ENCODE peak calls at places on chromosomes 1 and 21, in seven cellular contexts. Z, S, G, O, R, A and D are unnamed samples.

GRCh38 chr1:68542586-68542985 is 45.7 kb upstream of the DEPDC1 start:
- DNase-seq in Z (no peak), S (no peak), G (peak), O (no peak), R (no peak), A (no peak), D (no peak)

GRCh38 chr1:6536291-6536690 is 18.0 kb downstream of the NOL9 start:
- DNase-seq in Z (no peak), S (no peak), G (no peak), O (no peak), R (no peak), A (no peak), D (no peak)

GRCh38 chr1:211359876-211360275 is 33.2 kb downstream of the TRAF5 start:
- DNase-seq in Z (no peak), S (no peak), G (no peak), O (no peak), R (no peak), A (no peak), D (no peak)

GRCh38 chr1:5099558-5099957 is 445.1 kb downstream of the AJAP1 start:
- DNase-seq in Z (no peak), S (peak), G (no peak), O (no peak), R (no peak), A (no peak), D (no peak)

GRCh38 chr1:16617101-16617727 is 3.9 kb upstream of the NBPF1 start:
- DNase-seq in Z (peak), S (no peak), G (no peak), O (peak), R (peak), A (no peak), D (no peak)

GRCh38 chr1:70666381-70667140 is 255.5 kb downstream of the CTH start:
- DNase-seq in Z (no peak), S (no peak), G (peak), O (no peak), R (no peak), A (no peak), D (no peak)

GRCh38 chr1:218775476-218776170 is 398.1 kb upstream of the LYPLAL1 start:
- DNase-seq in Z (no peak), S (no peak), G (peak), O (no peak), R (no peak), A (no peak), D (no peak)

GRCh38 chr1:12424793-12425192 is 193.2 kb downstream of the DHRS3 start:
- DNase-seq in Z (no peak), S (no peak), G (no peak), O (no peak), R (no peak), A (no peak), D (no peak)

GRCh38 chr1:145983959-145984830 is 12.2 kb downstream of the TXNIP start:
- DNase-seq in Z (no peak), S (peak), G (no peak), O (no peak), R (no peak), A (no peak), D (no peak)

GRCh38 chr1:235864965-235865525 is 1.7 kb downstream of the LYST start:
- DNase-seq in Z (no peak), S (no peak), G (no peak), O (no peak), R (no peak), A (no peak), D (no peak)

GRCh38 chr1:95005584-95005983 is 67.2 kb downstream of the ALG14 start:
- DNase-seq in Z (no peak), S (no peak), G (no peak), O (no peak), R (no peak), A (no peak), D (no peak)

GRCh38 chr1:116194592-116194991 is 83.4 kb downstream of the MAB21L3 start:
- DNase-seq in Z (no peak), S (no peak), G (no peak), O (no peak), R (no peak), A (no peak), D (no peak)

GRCh38 chr1:246836169-246836568 is 95.6 kb downstream of the AHCTF1 start:
- DNase-seq in Z (no peak), S (no peak), G (no peak), O (no peak), R (no peak), A (no peak), D (no peak)

GRCh38 chr1:245843101-245843500 is 664.0 kb downstream of the SMYD3 start:
- DNase-seq in Z (no peak), S (no peak), G (no peak), O (no peak), R (no peak), A (no peak), D (no peak)

GRCh38 chr21:28439852-28440251 is 552.8 kb downstream of the LTN1 start:
- DNase-seq in Z (peak), S (no peak), G (no peak), O (no peak), R (no peak), A (no peak), D (no peak)

GRCh38 chr21:31447477-31447876 is 103.4 kb upstream of the TIAM1 start:
- DNase-seq in Z (no peak), S (no peak), G (no peak), O (no peak), R (no peak), A (no peak), D (no peak)

GRCh38 chr21:28235169-28235892 is 757.3 kb downstream of the LTN1 start:
- DNase-seq in Z (no peak), S (no peak), G (no peak), O (peak), R (peak), A (no peak), D (no peak)

GRCh38 chr21:27423073-27423472 is 456.2 kb upstream of the ADAMTS5 start:
- DNase-seq in Z (peak), S (no peak), G (no peak), O (peak), R (no peak), A (no peak), D (no peak)

GRCh38 chr1:155860939-155861496 is 1.7 kb downstream of the SYT11 start:
- DNase-seq in Z (no peak), S (no peak), G (no peak), O (no peak), R (no peak), A (no peak), D (no peak)

GRCh38 chr21:42755031-42755665 is 101.7 kb downstream of the PDE9A start:
- DNase-seq in Z (no peak), S (no peak), G (no peak), O (no peak), R (no peak), A (no peak), D (no peak)

GRCh38 chr1:155794605-155795265 is 62.3 kb downstream of the GON4L start:
- DNase-seq in Z (no peak), S (peak), G (no peak), O (no peak), R (no peak), A (no peak), D (no peak)

GRCh38 chr1:65425697-65426096 is 5.2 kb downstream of the LEPR start:
- DNase-seq in Z (no peak), S (no peak), G (no peak), O (no peak), R (no peak), A (no peak), D (no peak)
- H3K27ac ChIP-seq in Z (no peak), S (no peak), G (no peak), O (no peak), R (no peak), A (no peak), D (no peak)

DNA sequence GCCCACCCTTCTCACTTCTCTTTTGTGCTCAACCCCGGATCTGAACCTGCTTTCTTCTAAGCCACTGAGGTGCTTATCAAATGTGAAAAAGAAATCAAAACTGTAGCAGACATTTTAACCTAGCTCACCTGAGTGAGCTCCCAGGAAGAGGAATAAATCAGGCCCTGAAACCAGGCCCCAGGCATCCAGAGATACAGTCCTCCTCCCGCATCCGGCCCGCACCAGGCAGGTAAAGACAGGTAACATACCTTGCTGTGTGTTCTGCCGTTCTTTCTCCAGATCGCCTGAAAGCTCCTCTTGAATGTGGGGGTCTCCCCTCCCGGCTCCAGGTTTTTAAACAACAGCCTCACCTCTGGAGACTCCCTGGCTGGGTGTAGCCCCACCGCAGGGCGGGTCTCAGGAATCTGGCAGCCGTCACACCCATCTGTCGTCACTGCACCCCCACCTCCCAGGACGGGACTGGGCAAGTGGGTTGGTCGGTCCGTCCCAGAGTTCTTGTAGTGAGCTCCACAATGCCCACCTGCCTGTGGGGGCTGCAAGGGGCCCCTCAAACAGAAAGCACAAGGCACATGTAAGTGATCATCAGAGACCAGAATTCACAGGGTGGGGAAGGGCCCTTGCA is at the start of gene LAMB3:
- DNase-seq in Z (no peak), S (peak), G (peak), O (no peak), R (peak), A (no peak), D (no peak)
- H3K27ac ChIP-seq in Z (no peak), S (peak), G (peak), O (peak), R (peak), A (no peak), D (no peak)

GRCh38 chr1:186152227-186152944 is 222.7 kb downstream of the TPR start:
- DNase-seq in Z (no peak), S (no peak), G (peak), O (no peak), R (no peak), A (no peak), D (no peak)
- H3K27ac ChIP-seq in Z (no peak), S (no peak), G (peak), O (no peak), R (no peak), A (no peak), D (no peak)

GRCh38 chr1:55669308-55669707 is 454.1 kb upstream of the USP24 start:
- DNase-seq in Z (peak), S (no peak), G (peak), O (peak), R (no peak), A (no peak), D (no peak)

GRCh38 chr1:55673416-55673815 is 458.3 kb upstream of the USP24 start:
- DNase-seq in Z (no peak), S (no peak), G (no peak), O (no peak), R (no peak), A (no peak), D (no peak)

DNA sequence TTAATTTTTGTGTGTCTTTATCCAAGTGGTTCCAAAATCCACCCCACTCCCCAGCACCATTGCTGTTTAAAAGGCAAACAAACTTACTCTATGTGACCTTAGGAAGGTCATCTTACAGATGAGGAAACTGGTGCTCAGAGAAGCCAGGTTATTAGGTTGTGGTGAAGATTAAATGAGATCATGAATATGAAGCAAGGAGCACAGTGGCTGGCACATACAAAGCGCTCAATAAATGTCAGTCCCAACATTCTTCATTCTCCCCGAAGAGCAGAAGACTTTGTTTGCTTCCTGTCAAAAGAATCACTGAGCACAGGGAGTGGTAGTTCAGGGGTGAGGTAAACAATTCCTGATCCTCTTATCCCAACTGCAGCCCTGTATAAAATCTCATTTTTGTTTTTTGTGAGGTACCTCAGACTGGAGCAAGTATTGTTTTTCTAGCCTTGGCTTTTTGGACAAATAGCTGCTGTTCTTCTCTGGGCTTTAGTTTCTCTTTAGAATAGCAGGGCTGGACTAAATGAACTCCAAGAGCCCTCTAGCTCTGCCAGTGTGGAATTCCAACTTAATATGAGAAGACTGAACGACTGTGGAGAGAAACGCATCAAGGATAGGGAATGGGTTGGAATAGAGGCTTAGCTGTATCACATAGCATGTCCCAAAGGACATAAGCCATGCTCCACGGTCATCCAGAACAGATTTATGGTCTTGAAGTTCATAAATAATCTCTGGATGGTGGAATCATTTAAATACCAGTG is 455.3 kb upstream of the USP24 start:
- DNase-seq in Z (no peak), S (no peak), G (no peak), O (no peak), R (no peak), A (no peak), D (no peak)
- H3K27ac ChIP-seq in Z (peak), S (no peak), G (peak), O (peak), R (no peak), A (no peak), D (no peak)

DNA sequence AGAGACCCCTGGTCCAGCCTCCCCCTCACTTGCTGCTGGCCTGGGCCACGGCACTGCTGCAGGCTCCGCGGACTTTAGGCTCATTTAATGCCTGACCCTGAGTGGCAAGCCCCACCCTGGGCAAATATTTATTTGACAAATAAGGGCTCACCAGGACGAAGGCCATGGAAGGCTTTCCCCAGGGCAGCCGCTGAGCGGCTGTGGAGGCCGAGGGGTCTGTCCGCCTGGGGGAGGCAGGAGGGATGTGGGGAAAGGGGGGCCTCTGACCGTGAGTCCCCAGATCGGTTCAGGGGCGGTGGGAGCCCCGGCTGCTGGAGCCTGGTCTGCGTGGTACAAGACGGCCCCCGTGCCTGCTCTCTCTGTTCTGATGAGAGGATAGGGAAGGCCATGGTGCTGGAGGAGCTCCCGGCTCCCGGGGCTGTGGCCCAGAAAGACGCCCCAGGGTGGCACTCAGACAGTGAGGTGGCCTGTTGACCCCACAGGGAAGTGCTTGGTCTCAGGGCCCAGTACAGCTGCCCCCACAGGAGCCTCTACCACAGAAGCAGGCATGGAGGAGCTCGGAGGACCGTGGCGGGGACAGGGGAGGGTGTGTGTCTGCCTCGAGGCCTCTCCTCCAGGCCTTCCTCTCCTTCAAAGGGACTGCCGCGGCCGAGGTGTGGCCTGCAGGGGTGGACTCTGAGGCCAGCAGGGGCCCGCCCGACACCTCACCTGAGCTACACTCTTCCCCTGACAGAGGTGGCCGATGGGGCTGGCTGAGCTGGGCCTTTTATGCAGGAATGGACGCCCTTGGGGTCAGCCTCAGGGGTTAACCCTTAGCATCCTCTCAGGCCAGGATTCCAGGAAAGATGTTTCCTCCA is 9.1 kb upstream of the C1orf159 start:
- DNase-seq in Z (no peak), S (peak), G (peak), O (no peak), R (peak), A (no peak), D (no peak)
- H3K27ac ChIP-seq in Z (no peak), S (peak), G (peak), O (no peak), R (peak), A (no peak), D (no peak)

GRCh38 chr21:43892984-43893535 is 28.0 kb downstream of the AGPAT3 start:
- DNase-seq in Z (no peak), S (no peak), G (no peak), O (no peak), R (no peak), A (no peak), D (no peak)
- H3K27ac ChIP-seq in Z (no peak), S (no peak), G (no peak), O (no peak), R (peak), A (peak), D (no peak)

DNA sequence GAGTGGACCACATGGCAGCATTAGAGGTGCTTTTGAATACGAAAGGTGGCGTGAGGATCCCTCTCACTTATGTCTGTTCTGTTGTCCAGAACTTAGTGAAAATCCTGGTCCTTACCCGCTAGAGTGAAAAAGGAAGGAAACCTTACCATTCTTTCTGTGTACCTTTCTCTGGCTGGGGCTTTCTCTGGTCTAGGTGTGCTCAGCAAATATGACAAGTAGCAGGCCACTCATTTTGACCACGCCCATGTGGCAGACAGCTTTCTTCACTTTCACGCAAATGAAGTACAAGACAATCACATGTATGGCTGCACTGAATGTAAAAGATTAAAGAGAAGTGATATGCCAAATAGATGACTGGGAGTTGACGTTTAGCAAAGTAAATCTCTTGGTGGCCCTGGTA is 131.9 kb downstream of the FGGY start:
- DNase-seq in Z (no peak), S (peak), G (no peak), O (no peak), R (no peak), A (no peak), D (no peak)
- H3K27ac ChIP-seq in Z (no peak), S (no peak), G (peak), O (no peak), R (no peak), A (no peak), D (no peak)

GRCh38 chr1:51415963-51416362 is 85.6 kb upstream of the TTC39A start:
- DNase-seq in Z (no peak), S (no peak), G (no peak), O (no peak), R (no peak), A (no peak), D (no peak)

GRCh38 chr1:51414811-51415210 is 84.4 kb upstream of the TTC39A start:
- DNase-seq in Z (no peak), S (no peak), G (no peak), O (no peak), R (no peak), A (no peak), D (no peak)

GRCh38 chr1:51416910-51417309 is 86.5 kb upstream of the TTC39A start:
- DNase-seq in Z (no peak), S (no peak), G (no peak), O (no peak), R (no peak), A (no peak), D (no peak)

GRCh38 chr1:51418384-51418959 is 88.1 kb upstream of the TTC39A start:
- DNase-seq in Z (no peak), S (no peak), G (no peak), O (no peak), R (no peak), A (no peak), D (no peak)

DNA sequence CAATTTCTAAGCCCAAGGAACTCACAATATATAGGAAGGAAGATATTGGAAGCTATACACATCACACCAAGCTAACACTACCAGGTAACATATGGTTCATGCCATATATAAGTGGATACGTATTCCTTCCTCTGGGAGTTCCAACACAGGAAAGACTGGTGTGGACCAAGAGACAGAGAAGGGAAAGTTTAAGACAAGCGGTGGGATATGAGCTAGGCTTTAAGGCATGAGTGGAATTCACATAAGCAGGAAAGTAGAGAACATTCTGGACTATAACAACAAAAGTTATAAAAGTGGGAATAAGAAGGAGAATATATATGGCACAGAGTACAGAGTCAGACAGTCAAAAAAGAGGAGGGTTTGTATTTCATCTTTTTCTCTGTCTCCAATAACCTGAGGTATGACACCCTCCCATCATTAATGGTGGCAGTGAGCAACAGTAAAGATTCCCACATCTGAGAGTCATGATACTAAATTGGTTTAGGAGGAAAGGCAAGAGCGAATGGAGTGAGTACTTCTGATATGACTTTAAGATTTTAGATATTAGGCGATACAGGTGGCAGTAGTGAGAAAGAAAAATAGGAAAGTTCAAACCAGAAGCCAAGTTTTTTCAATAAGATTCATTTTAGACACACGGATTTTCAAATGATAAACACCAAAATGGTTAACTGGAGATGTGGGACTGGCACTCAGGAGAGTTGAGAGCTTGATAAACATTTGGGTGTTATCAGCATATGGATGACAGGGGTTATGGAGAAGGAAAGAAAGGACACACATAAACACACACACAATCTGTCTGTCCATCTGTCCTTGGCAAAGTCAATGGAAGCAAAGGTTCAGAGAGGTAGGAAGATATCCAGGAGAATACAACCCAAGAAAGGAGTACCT is 87.4 kb upstream of the TTC39A start:
- DNase-seq in Z (no peak), S (no peak), G (no peak), O (no peak), R (no peak), A (no peak), D (no peak)
- H3K27ac ChIP-seq in Z (no peak), S (no peak), G (peak), O (peak), R (no peak), A (no peak), D (no peak)